ENCODE peak calls at places on chromosomes 5 and 9, in ten cellular contexts. One of them, this sample, is unnamed.

GRCh38 chr5:149485655-149486615 is 65.3 kb downstream of the CSNK1A1 start:
- DNase-seq in non-pigmented ciliary epithelial cell: peak
- DNase-seq in posterior vena cava: peak
- DNase-seq in activated CD4-positive, CD25-positive, alpha-beta regulatory T cell: no peak
- DNase-seq in AG09319: peak
- DNase-seq in CD8-positive, alpha-beta memory T cell: no peak
- DNase-seq in cardiac fibroblast: peak
- DNase-seq in retinal pigment epithelial cell: peak
- DNase-seq in lower leg skin: peak
- DNase-seq in hypothalamus: no peak
- DNase-seq in this sample: peak

GRCh38 chr5:175264406-175264805 is 179.6 kb downstream of the DRD1 start:
- DNase-seq in non-pigmented ciliary epithelial cell: no peak
- DNase-seq in posterior vena cava: no peak
- DNase-seq in activated CD4-positive, CD25-positive, alpha-beta regulatory T cell: no peak
- DNase-seq in AG09319: no peak
- DNase-seq in CD8-positive, alpha-beta memory T cell: no peak
- DNase-seq in cardiac fibroblast: no peak
- DNase-seq in retinal pigment epithelial cell: no peak
- DNase-seq in lower leg skin: no peak
- DNase-seq in hypothalamus: no peak
- DNase-seq in this sample: no peak

GRCh38 chr9:104747565-104748358 is at the start of gene NIPSNAP3A:
- DNase-seq in non-pigmented ciliary epithelial cell: no peak
- DNase-seq in posterior vena cava: peak
- DNase-seq in activated CD4-positive, CD25-positive, alpha-beta regulatory T cell: peak
- DNase-seq in AG09319: no peak
- DNase-seq in CD8-positive, alpha-beta memory T cell: peak
- DNase-seq in cardiac fibroblast: peak
- DNase-seq in retinal pigment epithelial cell: peak
- DNase-seq in lower leg skin: peak
- DNase-seq in hypothalamus: peak
- DNase-seq in this sample: peak

GRCh38 chr5:73039082-73039481 is 81.3 kb upstream of the TMEM171 start:
- DNase-seq in non-pigmented ciliary epithelial cell: no peak
- DNase-seq in posterior vena cava: no peak
- DNase-seq in activated CD4-positive, CD25-positive, alpha-beta regulatory T cell: no peak
- DNase-seq in AG09319: no peak
- DNase-seq in CD8-positive, alpha-beta memory T cell: no peak
- DNase-seq in cardiac fibroblast: no peak
- DNase-seq in retinal pigment epithelial cell: no peak
- DNase-seq in lower leg skin: no peak
- DNase-seq in hypothalamus: no peak
- DNase-seq in this sample: no peak

GRCh38 chr5:179314606-179315355 is 30.5 kb downstream of the ADAMTS2 start:
- DNase-seq in non-pigmented ciliary epithelial cell: no peak
- DNase-seq in posterior vena cava: peak
- DNase-seq in activated CD4-positive, CD25-positive, alpha-beta regulatory T cell: no peak
- DNase-seq in AG09319: no peak
- DNase-seq in CD8-positive, alpha-beta memory T cell: no peak
- DNase-seq in cardiac fibroblast: no peak
- DNase-seq in retinal pigment epithelial cell: no peak
- DNase-seq in lower leg skin: peak
- DNase-seq in hypothalamus: no peak
- DNase-seq in this sample: no peak

GRCh38 chr9:129320575-129321311 is 142.7 kb upstream of the IER5L start:
- DNase-seq in non-pigmented ciliary epithelial cell: no peak
- DNase-seq in posterior vena cava: peak
- DNase-seq in activated CD4-positive, CD25-positive, alpha-beta regulatory T cell: no peak
- DNase-seq in AG09319: peak
- DNase-seq in CD8-positive, alpha-beta memory T cell: peak
- DNase-seq in cardiac fibroblast: peak
- DNase-seq in retinal pigment epithelial cell: peak
- DNase-seq in lower leg skin: peak
- DNase-seq in hypothalamus: peak
- DNase-seq in this sample: peak

GRCh38 chr5:27702339-27702820 is 664.0 kb upstream of the CDH9 start:
- DNase-seq in non-pigmented ciliary epithelial cell: peak
- DNase-seq in posterior vena cava: no peak
- DNase-seq in activated CD4-positive, CD25-positive, alpha-beta regulatory T cell: no peak
- DNase-seq in AG09319: no peak
- DNase-seq in CD8-positive, alpha-beta memory T cell: no peak
- DNase-seq in cardiac fibroblast: peak
- DNase-seq in retinal pigment epithelial cell: peak
- DNase-seq in lower leg skin: no peak
- DNase-seq in hypothalamus: no peak
- DNase-seq in this sample: peak

GRCh38 chr5:165757756-165758155 is 2252.3 kb downstream of the MAT2B start:
- DNase-seq in non-pigmented ciliary epithelial cell: no peak
- DNase-seq in posterior vena cava: no peak
- DNase-seq in activated CD4-positive, CD25-positive, alpha-beta regulatory T cell: no peak
- DNase-seq in AG09319: no peak
- DNase-seq in CD8-positive, alpha-beta memory T cell: no peak
- DNase-seq in cardiac fibroblast: no peak
- DNase-seq in retinal pigment epithelial cell: no peak
- DNase-seq in lower leg skin: no peak
- DNase-seq in hypothalamus: no peak
- DNase-seq in this sample: no peak

GRCh38 chr5:76958976-76959767 is 6.3 kb downstream of the CRHBP start:
- DNase-seq in non-pigmented ciliary epithelial cell: peak
- DNase-seq in posterior vena cava: no peak
- DNase-seq in activated CD4-positive, CD25-positive, alpha-beta regulatory T cell: no peak
- DNase-seq in AG09319: no peak
- DNase-seq in CD8-positive, alpha-beta memory T cell: no peak
- DNase-seq in cardiac fibroblast: peak
- DNase-seq in retinal pigment epithelial cell: peak
- DNase-seq in lower leg skin: no peak
- DNase-seq in hypothalamus: no peak
- DNase-seq in this sample: peak

GRCh38 chr9:137866226-137867141 is 11.1 kb upstream of the CACNA1B start:
- DNase-seq in non-pigmented ciliary epithelial cell: no peak
- DNase-seq in posterior vena cava: no peak
- DNase-seq in activated CD4-positive, CD25-positive, alpha-beta regulatory T cell: no peak
- DNase-seq in AG09319: no peak
- DNase-seq in CD8-positive, alpha-beta memory T cell: no peak
- DNase-seq in cardiac fibroblast: no peak
- DNase-seq in retinal pigment epithelial cell: no peak
- DNase-seq in lower leg skin: no peak
- DNase-seq in hypothalamus: no peak
- DNase-seq in this sample: no peak

GRCh38 chr9:109286981-109287380 is 33.9 kb downstream of the EPB41L4B start:
- DNase-seq in non-pigmented ciliary epithelial cell: no peak
- DNase-seq in posterior vena cava: no peak
- DNase-seq in activated CD4-positive, CD25-positive, alpha-beta regulatory T cell: no peak
- DNase-seq in AG09319: no peak
- DNase-seq in CD8-positive, alpha-beta memory T cell: no peak
- DNase-seq in cardiac fibroblast: no peak
- DNase-seq in retinal pigment epithelial cell: no peak
- DNase-seq in lower leg skin: no peak
- DNase-seq in hypothalamus: no peak
- DNase-seq in this sample: no peak

GRCh38 chr5:14263700-14264099 is 120.6 kb downstream of the TRIO start:
- DNase-seq in non-pigmented ciliary epithelial cell: no peak
- DNase-seq in posterior vena cava: no peak
- DNase-seq in activated CD4-positive, CD25-positive, alpha-beta regulatory T cell: no peak
- DNase-seq in AG09319: no peak
- DNase-seq in CD8-positive, alpha-beta memory T cell: no peak
- DNase-seq in cardiac fibroblast: no peak
- DNase-seq in retinal pigment epithelial cell: no peak
- DNase-seq in lower leg skin: no peak
- DNase-seq in hypothalamus: no peak
- DNase-seq in this sample: no peak

GRCh38 chr9:133716564-133717112 is 21.5 kb downstream of the SARDH start:
- DNase-seq in non-pigmented ciliary epithelial cell: no peak
- DNase-seq in posterior vena cava: peak
- DNase-seq in activated CD4-positive, CD25-positive, alpha-beta regulatory T cell: no peak
- DNase-seq in AG09319: no peak
- DNase-seq in CD8-positive, alpha-beta memory T cell: no peak
- DNase-seq in cardiac fibroblast: no peak
- DNase-seq in retinal pigment epithelial cell: no peak
- DNase-seq in lower leg skin: no peak
- DNase-seq in hypothalamus: no peak
- DNase-seq in this sample: peak

GRCh38 chr9:78707481-78707977 is 410.6 kb downstream of the PSAT1 start:
- DNase-seq in non-pigmented ciliary epithelial cell: peak
- DNase-seq in posterior vena cava: no peak
- DNase-seq in activated CD4-positive, CD25-positive, alpha-beta regulatory T cell: no peak
- DNase-seq in AG09319: peak
- DNase-seq in CD8-positive, alpha-beta memory T cell: no peak
- DNase-seq in cardiac fibroblast: peak
- DNase-seq in retinal pigment epithelial cell: no peak
- DNase-seq in lower leg skin: no peak
- DNase-seq in hypothalamus: no peak
- DNase-seq in this sample: peak